ENCODE peak calls at places on chromosomes 1 and 21, in five cellular contexts. One of them, this sample, is unnamed.

GRCh38 chr1:18830596-18830995 is 28.9 kb downstream of the TAS1R2 start:
- DNase-seq in spleen: no peak
- DNase-seq in sigmoid colon: no peak
- DNase-seq in GM12892: no peak
- DNase-seq in breast epithelium: no peak
- DNase-seq in this sample: no peak

GRCh38 chr1:160293020-160293968 is 8.4 kb upstream of the PEX19 start:
- DNase-seq in sigmoid colon: no peak
- DNase-seq in spleen: no peak
- DNase-seq in breast epithelium: no peak
- DNase-seq in GM12892: no peak
- DNase-seq in this sample: no peak

GRCh38 chr1:243325305-243325890 is 69.6 kb downstream of the SDCCAG8 start:
- DNase-seq in GM12892: no peak
- DNase-seq in spleen: no peak
- DNase-seq in sigmoid colon: no peak
- DNase-seq in breast epithelium: no peak
- DNase-seq in this sample: no peak

GRCh38 chr21:40800126-40800525 is 46.8 kb downstream of the DSCAM start:
- DNase-seq in breast epithelium: no peak
- DNase-seq in GM12892: no peak
- DNase-seq in sigmoid colon: no peak
- DNase-seq in spleen: no peak
- DNase-seq in this sample: no peak

GRCh38 chr1:32192220-32192948 is 8.0 kb upstream of the CCDC28B start:
- DNase-seq in breast epithelium: no peak
- DNase-seq in spleen: no peak
- DNase-seq in GM12892: no peak
- DNase-seq in sigmoid colon: no peak
- DNase-seq in this sample: no peak

GRCh38 chr1:7345516-7345915 is 425.6 kb upstream of the VAMP3 start:
- DNase-seq in spleen: no peak
- DNase-seq in GM12892: no peak
- DNase-seq in breast epithelium: no peak
- DNase-seq in sigmoid colon: no peak
- DNase-seq in this sample: no peak

GRCh38 chr1:59750612-59751395 is 63.9 kb upstream of the HOOK1 start:
- DNase-seq in spleen: no peak
- DNase-seq in sigmoid colon: peak; percentile 76
- DNase-seq in GM12892: no peak
- DNase-seq in breast epithelium: no peak
- DNase-seq in this sample: no peak

GRCh38 chr1:67855944-67856343 is 22.7 kb upstream of the GNG12 start:
- DNase-seq in GM12892: no peak
- DNase-seq in breast epithelium: no peak
- DNase-seq in sigmoid colon: no peak
- DNase-seq in spleen: no peak
- DNase-seq in this sample: no peak

GRCh38 chr1:229019647-229020281 is 251.1 kb upstream of the RAB4A start:
- DNase-seq in breast epithelium: no peak
- DNase-seq in GM12892: no peak
- DNase-seq in spleen: no peak
- DNase-seq in sigmoid colon: no peak
- DNase-seq in this sample: no peak

GRCh38 chr1:82152356-82153281 is 351.9 kb downstream of the ADGRL2 start:
- DNase-seq in breast epithelium: no peak
- DNase-seq in sigmoid colon: no peak
- DNase-seq in GM12892: no peak
- DNase-seq in spleen: no peak
- DNase-seq in this sample: no peak

GRCh38 chr1:53697671-53698380 is 41.1 kb downstream of the GLIS1 start:
- DNase-seq in GM12892: no peak
- DNase-seq in breast epithelium: no peak
- DNase-seq in spleen: peak; percentile 37
- DNase-seq in sigmoid colon: peak; percentile 77
- DNase-seq in this sample: no peak

GRCh38 chr1:60668584-60668983 is 413.8 kb upstream of the NFIA start:
- DNase-seq in spleen: no peak
- DNase-seq in breast epithelium: no peak
- DNase-seq in GM12892: no peak
- DNase-seq in sigmoid colon: no peak
- DNase-seq in this sample: no peak

DNA sequence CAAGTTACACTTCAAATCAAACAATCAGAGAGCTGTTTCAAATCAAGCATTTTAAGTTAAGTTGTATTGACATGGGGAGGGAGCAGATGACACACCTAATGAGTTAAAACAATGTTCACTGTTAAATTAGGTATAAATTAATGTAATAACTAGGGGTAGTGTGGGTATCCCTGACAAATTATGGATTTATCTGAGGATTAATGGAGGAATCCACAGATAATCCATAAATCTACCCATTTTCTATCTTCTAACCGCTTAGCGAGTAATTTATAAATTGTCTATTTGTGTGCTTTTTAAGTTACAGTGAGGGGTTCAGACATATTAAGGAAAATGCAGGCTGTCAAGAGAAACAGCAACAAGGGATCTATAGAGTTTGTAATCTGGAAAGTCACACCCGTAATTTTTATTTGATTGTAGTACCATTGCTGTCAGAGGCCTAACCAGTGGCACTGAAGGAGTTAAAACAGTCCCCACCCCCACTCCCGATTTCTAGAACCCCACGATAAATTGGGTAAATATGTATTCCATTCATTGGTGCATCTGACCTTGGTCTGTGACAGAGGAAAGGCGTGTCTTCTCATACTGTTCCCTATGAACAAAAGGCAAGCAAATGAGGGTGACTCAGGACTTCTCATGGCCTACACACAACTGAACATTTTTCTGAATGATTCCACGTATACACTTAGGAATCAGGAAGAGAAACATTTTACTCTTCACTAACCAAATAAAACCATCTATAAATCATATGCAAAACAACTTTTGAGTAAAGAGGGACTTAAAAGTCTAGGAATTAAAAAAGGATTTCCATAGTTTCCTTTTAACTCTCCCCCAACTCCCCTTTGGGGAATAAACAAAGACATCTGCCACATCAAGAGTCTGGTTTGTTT is 7.4 kb downstream of the IRF2BP2 start:
- DNase-seq in GM12892: no peak
- DNase-seq in breast epithelium: no peak
- DNase-seq in spleen: no peak
- DNase-seq in sigmoid colon: peak; percentile 70
- DNase-seq in this sample: no peak
- TF ChIP-seq POLR2A in GM12892: peak; percentile 38
- TF ChIP-seq POLR2A in breast epithelium: no peak
- TF ChIP-seq POLR2A in spleen: no peak
- TF ChIP-seq POLR2A in sigmoid colon: peak; percentile 52
- TF ChIP-seq POLR2A in this sample: peak; percentile 74

DNA sequence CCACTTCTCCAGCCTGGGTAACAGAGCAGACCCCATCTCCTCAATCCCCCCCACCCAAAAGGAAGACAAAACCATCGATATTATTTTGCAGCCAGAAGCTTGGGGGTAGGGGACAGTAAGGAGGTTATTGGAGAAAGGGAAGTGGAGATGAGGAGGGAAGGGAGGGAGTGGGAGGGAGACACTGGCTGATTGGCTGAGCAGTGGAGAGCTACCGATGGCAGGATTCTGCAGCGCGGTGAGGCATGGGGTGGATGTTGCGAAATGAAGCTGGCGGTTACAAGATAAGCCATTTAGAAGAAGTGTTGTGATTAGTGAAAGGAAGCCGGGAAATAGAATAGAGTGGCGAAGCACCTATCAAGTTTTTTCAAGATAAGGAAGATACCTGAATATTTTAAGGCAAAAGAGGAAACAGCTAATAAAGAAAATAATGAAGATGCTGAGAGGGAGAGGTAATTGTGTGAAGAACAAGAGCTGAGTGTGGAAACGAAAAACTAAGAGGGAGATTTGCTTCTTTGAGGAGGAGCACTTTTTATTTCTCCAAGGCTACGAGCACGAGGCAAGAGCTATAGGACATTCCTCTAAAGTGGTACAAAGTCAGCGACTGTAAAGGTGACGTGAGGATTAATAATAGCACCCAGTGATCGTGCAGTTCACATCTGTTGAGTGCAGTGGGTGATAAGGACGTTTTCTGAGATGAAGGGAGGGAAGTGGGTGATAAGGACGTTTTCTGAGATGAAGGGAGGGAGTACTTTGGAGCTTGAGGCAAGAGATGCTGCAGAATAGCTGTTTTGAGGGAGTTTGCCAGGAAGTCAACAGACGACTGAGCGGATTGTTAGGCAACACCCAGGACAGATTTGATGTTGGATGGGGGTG is 103.2 kb upstream of the KIF26B start:
- DNase-seq in breast epithelium: no peak
- DNase-seq in spleen: peak; percentile 79
- DNase-seq in GM12892: no peak
- DNase-seq in sigmoid colon: no peak
- DNase-seq in this sample: no peak
- TF ChIP-seq POLR2AphosphoS5 in breast epithelium: no peak
- TF ChIP-seq POLR2AphosphoS5 in spleen: no peak
- TF ChIP-seq POLR2AphosphoS5 in GM12892: no peak
- TF ChIP-seq POLR2AphosphoS5 in sigmoid colon: no peak
- TF ChIP-seq POLR2AphosphoS5 in this sample: no peak

GRCh38 chr1:156281281-156282142 is 1.1 kb downstream of the SMG5 start:
- DNase-seq in GM12892: no peak
- DNase-seq in spleen: no peak
- DNase-seq in breast epithelium: no peak
- DNase-seq in sigmoid colon: no peak
- DNase-seq in this sample: peak; percentile 41
- TF ChIP-seq POLR2A in GM12892: peak; percentile 24
- TF ChIP-seq POLR2A in spleen: no peak
- TF ChIP-seq POLR2A in breast epithelium: no peak
- TF ChIP-seq POLR2A in sigmoid colon: no peak
- TF ChIP-seq POLR2A in this sample: peak; percentile 39

DNA sequence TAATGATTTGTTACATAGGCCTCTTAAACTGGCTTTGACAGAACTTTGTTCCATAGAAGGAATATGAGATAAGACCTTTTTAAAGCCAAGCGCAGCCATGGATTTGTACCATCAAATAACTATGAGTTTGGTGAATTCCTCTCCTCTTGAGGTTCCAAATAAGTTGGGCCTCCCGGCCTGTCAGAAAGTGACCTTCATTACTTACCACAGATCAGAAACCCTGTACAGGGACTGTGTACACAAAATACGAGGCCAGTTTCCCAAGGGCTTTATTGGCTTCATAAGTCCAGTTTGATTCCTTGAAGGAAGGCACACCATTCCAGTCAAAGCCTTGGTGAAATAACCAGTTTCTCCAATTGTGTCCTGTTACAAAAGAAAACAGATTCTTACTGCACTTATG is 21.8 kb upstream of the HSD3B1 start:
- DNase-seq in spleen: no peak
- DNase-seq in sigmoid colon: no peak
- DNase-seq in breast epithelium: no peak
- DNase-seq in GM12892: no peak
- DNase-seq in this sample: no peak
- TF ChIP-seq POLR2AphosphoS5 in spleen: no peak
- TF ChIP-seq POLR2AphosphoS5 in sigmoid colon: no peak
- TF ChIP-seq POLR2AphosphoS5 in breast epithelium: no peak
- TF ChIP-seq POLR2AphosphoS5 in GM12892: no peak
- TF ChIP-seq POLR2AphosphoS5 in this sample: no peak

GRCh38 chr1:36966242-36966641 is 68.1 kb downstream of the GRIK3 start:
- DNase-seq in sigmoid colon: no peak
- DNase-seq in GM12892: no peak
- DNase-seq in breast epithelium: no peak
- DNase-seq in spleen: no peak
- DNase-seq in this sample: no peak
- TF ChIP-seq POLR2A in sigmoid colon: no peak
- TF ChIP-seq POLR2A in GM12892: no peak
- TF ChIP-seq POLR2A in breast epithelium: no peak
- TF ChIP-seq POLR2A in spleen: no peak
- TF ChIP-seq POLR2A in this sample: no peak

GRCh38 chr1:159015440-159015909 is 5.8 kb downstream of the IFI16 start:
- DNase-seq in GM12892: peak; percentile 23
- DNase-seq in breast epithelium: no peak
- DNase-seq in sigmoid colon: peak; percentile 83
- DNase-seq in spleen: peak; percentile 85
- DNase-seq in this sample: peak; percentile 21
- TF ChIP-seq POLR2AphosphoS5 in GM12892: peak; percentile 94
- TF ChIP-seq POLR2AphosphoS5 in breast epithelium: peak; percentile 92
- TF ChIP-seq POLR2AphosphoS5 in sigmoid colon: peak; percentile 38
- TF ChIP-seq POLR2AphosphoS5 in spleen: no peak
- TF ChIP-seq POLR2AphosphoS5 in this sample: peak; percentile 86

GRCh38 chr1:214854126-214854875 is 228.2 kb upstream of the KCNK2 start:
- DNase-seq in spleen: no peak
- DNase-seq in sigmoid colon: no peak
- DNase-seq in breast epithelium: no peak
- DNase-seq in GM12892: no peak
- DNase-seq in this sample: no peak

GRCh38 chr1:214862421-214862820 is 220.1 kb upstream of the KCNK2 start:
- DNase-seq in spleen: no peak
- DNase-seq in GM12892: no peak
- DNase-seq in sigmoid colon: no peak
- DNase-seq in breast epithelium: no peak
- DNase-seq in this sample: no peak

GRCh38 chr1:214857716-214858115 is 224.8 kb upstream of the KCNK2 start:
- DNase-seq in breast epithelium: no peak
- DNase-seq in sigmoid colon: no peak
- DNase-seq in GM12892: no peak
- DNase-seq in spleen: no peak
- DNase-seq in this sample: no peak

GRCh38 chr1:214861615-214862014 is 220.9 kb upstream of the KCNK2 start:
- DNase-seq in spleen: no peak
- DNase-seq in breast epithelium: no peak
- DNase-seq in sigmoid colon: no peak
- DNase-seq in GM12892: no peak
- DNase-seq in this sample: no peak

DNA sequence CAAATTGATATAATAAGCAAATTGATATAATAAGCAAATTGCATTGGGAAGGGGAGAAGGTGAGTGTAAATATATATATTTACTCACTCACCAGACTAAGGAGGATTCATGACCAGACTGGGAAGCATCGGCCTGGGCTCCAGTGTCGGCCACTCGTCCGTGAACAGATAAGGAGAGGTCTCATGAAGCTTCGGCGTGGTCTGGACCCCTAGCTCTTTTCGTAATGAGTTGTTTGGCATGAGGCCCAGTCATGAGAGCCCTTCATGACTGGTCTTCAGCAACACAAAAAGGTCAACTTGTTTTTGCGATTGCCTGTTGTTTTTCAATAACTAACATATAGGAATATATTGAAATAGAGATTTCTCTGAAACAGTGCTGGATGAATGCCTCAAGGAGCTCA is 222.9 kb upstream of the KCNK2 start:
- DNase-seq in GM12892: no peak
- DNase-seq in spleen: no peak
- DNase-seq in breast epithelium: no peak
- DNase-seq in sigmoid colon: no peak
- DNase-seq in this sample: no peak
- TF ChIP-seq POLR2A in GM12892: no peak
- TF ChIP-seq POLR2A in spleen: no peak
- TF ChIP-seq POLR2A in breast epithelium: no peak
- TF ChIP-seq POLR2A in sigmoid colon: no peak
- TF ChIP-seq POLR2A in this sample: no peak

GRCh38 chr1:100328133-100328532 is 24.2 kb upstream of the CDC14A start:
- DNase-seq in sigmoid colon: no peak
- DNase-seq in breast epithelium: no peak
- DNase-seq in spleen: no peak
- DNase-seq in GM12892: no peak
- DNase-seq in this sample: no peak
- TF ChIP-seq POLR2AphosphoS5 in sigmoid colon: no peak
- TF ChIP-seq POLR2AphosphoS5 in breast epithelium: no peak
- TF ChIP-seq POLR2AphosphoS5 in spleen: no peak
- TF ChIP-seq POLR2AphosphoS5 in GM12892: no peak
- TF ChIP-seq POLR2AphosphoS5 in this sample: no peak